ENCODE peak calls at places on chromosomes 5 and 9, in seven cellular contexts. One of them, this sample, is unnamed. For H3K4me1, the result is how much of the 10 kb centered on the place peaks cover.

GRCh38 chr5:67496051-67496450 is 299.5 kb upstream of the CD180 start:
- DNase-seq in cardiac muscle cell: no peak
- DNase-seq in tibial artery: no peak
- DNase-seq in kidney: no peak
- DNase-seq in SK-N-SH: no peak
- DNase-seq in ovary: no peak
- DNase-seq in breast epithelium: no peak
- DNase-seq in this sample: no peak

GRCh38 chr5:15002183-15002582 is 130.6 kb upstream of the ANKH start:
- DNase-seq in tibial artery: no peak
- DNase-seq in kidney: no peak
- DNase-seq in cardiac muscle cell: no peak
- DNase-seq in breast epithelium: no peak
- DNase-seq in SK-N-SH: no peak
- DNase-seq in ovary: no peak
- DNase-seq in this sample: no peak

GRCh38 chr5:89756955-89757354 is 652.6 kb downstream of the CETN3 start:
- DNase-seq in ovary: no peak
- DNase-seq in tibial artery: no peak
- DNase-seq in breast epithelium: no peak
- DNase-seq in SK-N-SH: no peak
- DNase-seq in kidney: no peak
- DNase-seq in cardiac muscle cell: peak
- DNase-seq in this sample: no peak

GRCh38 chr9:129182625-129183494 is 4.8 kb upstream of the IER5L start:
- DNase-seq in kidney: no peak
- DNase-seq in ovary: no peak
- DNase-seq in breast epithelium: no peak
- DNase-seq in SK-N-SH: peak
- DNase-seq in cardiac muscle cell: peak
- DNase-seq in tibial artery: no peak
- DNase-seq in this sample: no peak

GRCh38 chr5:66742083-66742895 is 146.1 kb downstream of the MAST4 start:
- DNase-seq in breast epithelium: no peak
- DNase-seq in ovary: peak
- DNase-seq in kidney: no peak
- DNase-seq in tibial artery: no peak
- DNase-seq in cardiac muscle cell: no peak
- DNase-seq in SK-N-SH: peak
- DNase-seq in this sample: no peak

GRCh38 chr5:80231243-80231642 is 24.6 kb downstream of the SERINC5 start:
- DNase-seq in cardiac muscle cell: no peak
- DNase-seq in SK-N-SH: no peak
- DNase-seq in tibial artery: no peak
- DNase-seq in ovary: no peak
- DNase-seq in breast epithelium: no peak
- DNase-seq in kidney: no peak
- DNase-seq in this sample: no peak

GRCh38 chr5:127930311-127930710 is 153.3 kb upstream of the SLC12A2 start:
- DNase-seq in ovary: no peak
- DNase-seq in tibial artery: no peak
- DNase-seq in SK-N-SH: no peak
- DNase-seq in kidney: no peak
- DNase-seq in cardiac muscle cell: peak
- DNase-seq in breast epithelium: no peak
- DNase-seq in this sample: no peak

GRCh38 chr5:120139039-120139438 is 325.1 kb upstream of the PRR16 start:
- DNase-seq in ovary: no peak
- DNase-seq in tibial artery: peak
- DNase-seq in kidney: no peak
- DNase-seq in cardiac muscle cell: peak
- DNase-seq in SK-N-SH: no peak
- DNase-seq in breast epithelium: no peak
- DNase-seq in this sample: no peak

GRCh38 chr5:115774684-115775083 is 41.8 kb downstream of the CDO1 start:
- DNase-seq in cardiac muscle cell: no peak
- DNase-seq in breast epithelium: no peak
- DNase-seq in kidney: no peak
- DNase-seq in tibial artery: no peak
- DNase-seq in ovary: no peak
- DNase-seq in SK-N-SH: no peak
- DNase-seq in this sample: no peak

GRCh38 chr9:123861086-123861707 is 68.7 kb downstream of the DENND1A start:
- DNase-seq in breast epithelium: no peak
- DNase-seq in cardiac muscle cell: peak
- DNase-seq in kidney: no peak
- DNase-seq in ovary: no peak
- DNase-seq in tibial artery: no peak
- DNase-seq in SK-N-SH: no peak
- DNase-seq in this sample: no peak

GRCh38 chr9:93501406-93501805 is 48.0 kb upstream of the FAM120AOS start:
- DNase-seq in cardiac muscle cell: no peak
- DNase-seq in SK-N-SH: no peak
- DNase-seq in ovary: no peak
- DNase-seq in breast epithelium: no peak
- DNase-seq in kidney: no peak
- DNase-seq in tibial artery: no peak
- DNase-seq in this sample: no peak

GRCh38 chr5:173490681-173491080 is 125.8 kb downstream of the BOD1 start:
- DNase-seq in breast epithelium: no peak
- DNase-seq in tibial artery: no peak
- DNase-seq in cardiac muscle cell: no peak
- DNase-seq in ovary: no peak
- DNase-seq in SK-N-SH: no peak
- DNase-seq in kidney: no peak
- DNase-seq in this sample: no peak

GRCh38 chr5:141223112-141223783 is at the start of gene PCDHB14:
- DNase-seq in breast epithelium: no peak
- DNase-seq in kidney: no peak
- DNase-seq in SK-N-SH: peak
- DNase-seq in cardiac muscle cell: peak
- DNase-seq in tibial artery: no peak
- DNase-seq in ovary: no peak
- DNase-seq in this sample: no peak

GRCh38 chr9:13213337-13213736 is 66.2 kb downstream of the MPDZ start:
- DNase-seq in cardiac muscle cell: peak
- DNase-seq in tibial artery: no peak
- DNase-seq in kidney: no peak
- DNase-seq in SK-N-SH: no peak
- DNase-seq in breast epithelium: no peak
- DNase-seq in ovary: no peak
- DNase-seq in this sample: no peak

GRCh38 chr9:124202447-124202971 is 55.2 kb upstream of the NEK6 start:
- DNase-seq in kidney: no peak
- DNase-seq in ovary: no peak
- DNase-seq in breast epithelium: no peak
- DNase-seq in tibial artery: peak
- DNase-seq in cardiac muscle cell: peak
- DNase-seq in SK-N-SH: no peak
- DNase-seq in this sample: peak

GRCh38 chr9:97598461-97599288 is 34.5 kb downstream of the TSTD2 start:
- DNase-seq in ovary: peak
- DNase-seq in SK-N-SH: peak
- DNase-seq in breast epithelium: peak
- DNase-seq in cardiac muscle cell: peak
- DNase-seq in kidney: peak
- DNase-seq in tibial artery: peak
- DNase-seq in this sample: no peak

GRCh38 chr9:131625388-131625787 is 80.1 kb downstream of the PRRT1B start:
- DNase-seq in ovary: no peak
- DNase-seq in breast epithelium: no peak
- DNase-seq in tibial artery: no peak
- DNase-seq in SK-N-SH: no peak
- DNase-seq in cardiac muscle cell: no peak
- DNase-seq in kidney: peak
- DNase-seq in this sample: no peak

GRCh38 chr9:122519376-122519775 is 435 bp downstream of the OR1J4 start:
- DNase-seq in kidney: no peak
- DNase-seq in tibial artery: no peak
- DNase-seq in ovary: no peak
- DNase-seq in SK-N-SH: no peak
- DNase-seq in cardiac muscle cell: no peak
- DNase-seq in breast epithelium: no peak
- DNase-seq in this sample: no peak

GRCh38 chr9:74770508-74771261 is 117.0 kb downstream of the TRPM6 start:
- DNase-seq in tibial artery: no peak
- DNase-seq in cardiac muscle cell: peak
- DNase-seq in kidney: no peak
- DNase-seq in ovary: no peak
- DNase-seq in SK-N-SH: peak
- DNase-seq in breast epithelium: no peak
- DNase-seq in this sample: no peak

GRCh38 chr9:109440797-109441287 is 57.3 kb downstream of the PTPN3 start:
- DNase-seq in tibial artery: peak
- DNase-seq in kidney: no peak
- DNase-seq in breast epithelium: no peak
- DNase-seq in cardiac muscle cell: peak
- DNase-seq in SK-N-SH: peak
- DNase-seq in ovary: no peak
- DNase-seq in this sample: no peak

GRCh38 chr5:112551437-112552018 is 132.5 kb upstream of the EPB41L4A start:
- DNase-seq in tibial artery: peak
- DNase-seq in cardiac muscle cell: peak
- DNase-seq in breast epithelium: no peak
- DNase-seq in kidney: no peak
- DNase-seq in ovary: no peak
- DNase-seq in SK-N-SH: peak
- DNase-seq in this sample: no peak

GRCh38 chr5:1017691-1018455 is 9.3 kb downstream of the NKD2 start:
- DNase-seq in cardiac muscle cell: no peak
- DNase-seq in SK-N-SH: no peak
- DNase-seq in ovary: no peak
- DNase-seq in tibial artery: no peak
- DNase-seq in kidney: peak
- DNase-seq in breast epithelium: no peak
- DNase-seq in this sample: no peak

GRCh38 chr9:8822667-8823025 is 1023.1 kb upstream of the DMAC1 start:
- DNase-seq in ovary: no peak
- DNase-seq in SK-N-SH: no peak
- DNase-seq in breast epithelium: no peak
- DNase-seq in cardiac muscle cell: no peak
- DNase-seq in kidney: no peak
- DNase-seq in tibial artery: no peak
- DNase-seq in this sample: no peak

GRCh38 chr9:83715794-83716193 is 8.0 kb upstream of the UBQLN1 start:
- DNase-seq in kidney: no peak
- DNase-seq in SK-N-SH: no peak
- DNase-seq in breast epithelium: no peak
- DNase-seq in tibial artery: no peak
- DNase-seq in ovary: no peak
- DNase-seq in cardiac muscle cell: no peak
- DNase-seq in this sample: no peak
- H3K4me3 ChIP-seq in kidney: no peak
- H3K4me3 ChIP-seq in SK-N-SH: no peak
- H3K4me3 ChIP-seq in breast epithelium: no peak
- H3K4me3 ChIP-seq in tibial artery: no peak
- H3K4me3 ChIP-seq in ovary: no peak
- H3K4me3 ChIP-seq in cardiac muscle cell: no peak
- H3K4me3 ChIP-seq in this sample: no peak

GRCh38 chr5:6473284-6473683 is 24.6 kb downstream of the UBE2QL1 start:
- DNase-seq in breast epithelium: no peak
- DNase-seq in tibial artery: no peak
- DNase-seq in cardiac muscle cell: no peak
- DNase-seq in SK-N-SH: no peak
- DNase-seq in kidney: no peak
- DNase-seq in ovary: no peak
- DNase-seq in this sample: no peak
- H3K4me1 ChIP-seq in breast epithelium: under half
- H3K4me1 ChIP-seq in tibial artery: under half
- H3K4me1 ChIP-seq in cardiac muscle cell: under half
- H3K4me1 ChIP-seq in SK-N-SH: under half
- H3K4me1 ChIP-seq in kidney: under half
- H3K4me1 ChIP-seq in ovary: under half
- H3K4me1 ChIP-seq in this sample: under half

DNA sequence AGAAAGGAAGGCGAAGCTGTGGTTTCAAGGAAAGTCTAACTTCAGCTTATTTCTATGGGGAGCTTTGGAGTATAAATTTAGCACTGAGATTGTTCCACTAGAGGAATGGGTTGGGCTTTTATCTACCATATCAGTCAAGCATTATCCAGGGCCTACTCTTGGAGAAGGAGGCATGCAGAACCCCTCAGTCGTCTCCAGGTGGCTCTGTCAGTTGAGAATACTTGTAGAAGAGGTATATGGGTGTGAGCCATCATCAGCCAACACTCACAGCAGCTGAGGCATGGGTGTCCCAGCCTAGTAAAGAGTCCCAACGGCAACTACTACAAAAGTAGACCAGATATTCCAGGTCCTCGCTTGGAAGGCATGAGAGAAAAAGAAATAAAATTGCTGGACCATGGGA is 548.5 kb upstream of the GRAMD2B start:
- DNase-seq in ovary: no peak
- DNase-seq in kidney: no peak
- DNase-seq in SK-N-SH: no peak
- DNase-seq in breast epithelium: no peak
- DNase-seq in cardiac muscle cell: no peak
- DNase-seq in tibial artery: no peak
- DNase-seq in this sample: no peak
- TF ChIP-seq CTCF in ovary: no peak
- TF ChIP-seq CTCF in kidney: no peak
- TF ChIP-seq CTCF in SK-N-SH: no peak
- TF ChIP-seq CTCF in breast epithelium: no peak
- TF ChIP-seq CTCF in cardiac muscle cell: no peak
- TF ChIP-seq CTCF in tibial artery: no peak
- TF ChIP-seq CTCF in this sample: no peak

GRCh38 chr5:61995486-61995885 is 310.5 kb upstream of the KIF2A start:
- DNase-seq in kidney: no peak
- DNase-seq in tibial artery: no peak
- DNase-seq in cardiac muscle cell: no peak
- DNase-seq in ovary: no peak
- DNase-seq in breast epithelium: no peak
- DNase-seq in SK-N-SH: peak
- DNase-seq in this sample: no peak

GRCh38 chr5:62002436-62002835 is 303.6 kb upstream of the KIF2A start:
- DNase-seq in SK-N-SH: no peak
- DNase-seq in ovary: no peak
- DNase-seq in kidney: no peak
- DNase-seq in cardiac muscle cell: no peak
- DNase-seq in breast epithelium: no peak
- DNase-seq in tibial artery: no peak
- DNase-seq in this sample: no peak

GRCh38 chr5:62000646-62001045 is 305.4 kb upstream of the KIF2A start:
- DNase-seq in breast epithelium: no peak
- DNase-seq in cardiac muscle cell: no peak
- DNase-seq in ovary: no peak
- DNase-seq in kidney: no peak
- DNase-seq in tibial artery: no peak
- DNase-seq in SK-N-SH: peak
- DNase-seq in this sample: no peak

GRCh38 chr5:62001640-62002039 is 304.4 kb upstream of the KIF2A start:
- DNase-seq in tibial artery: no peak
- DNase-seq in cardiac muscle cell: no peak
- DNase-seq in kidney: no peak
- DNase-seq in SK-N-SH: no peak
- DNase-seq in ovary: no peak
- DNase-seq in breast epithelium: no peak
- DNase-seq in this sample: no peak

DNA sequence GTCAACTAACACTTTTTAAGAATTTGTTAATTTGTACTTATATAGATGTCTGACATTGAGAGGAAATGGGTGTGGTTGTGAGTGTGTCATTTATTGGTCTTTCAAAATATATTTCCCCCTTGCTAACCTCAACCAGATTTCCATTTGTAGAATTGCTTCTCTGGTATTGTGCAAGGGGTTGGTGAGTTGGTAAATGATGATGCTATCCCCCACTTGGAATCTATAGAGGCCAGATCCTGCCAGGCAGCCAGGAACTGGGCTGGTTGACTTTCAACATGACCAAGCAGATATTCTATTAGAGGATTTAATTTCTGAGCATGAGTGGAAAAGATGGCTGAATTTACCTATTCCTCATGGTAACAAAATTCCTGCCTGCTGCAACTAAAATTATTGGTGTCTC is 306.6 kb upstream of the KIF2A start:
- DNase-seq in tibial artery: no peak
- DNase-seq in cardiac muscle cell: no peak
- DNase-seq in ovary: no peak
- DNase-seq in breast epithelium: no peak
- DNase-seq in kidney: no peak
- DNase-seq in SK-N-SH: no peak
- DNase-seq in this sample: no peak
- H3K4me3 ChIP-seq in tibial artery: no peak
- H3K4me3 ChIP-seq in cardiac muscle cell: no peak
- H3K4me3 ChIP-seq in ovary: no peak
- H3K4me3 ChIP-seq in breast epithelium: no peak
- H3K4me3 ChIP-seq in kidney: no peak
- H3K4me3 ChIP-seq in SK-N-SH: no peak
- H3K4me3 ChIP-seq in this sample: no peak